ENCODE peak calls at places on chromosomes 13 and 19, in ten cellular contexts. One of them, this sample, is unnamed.

GRCh38 chr19:8575467-8575997 is 1.7 kb downstream of the MYO1F start:
- DNase-seq in right cardiac atrium: no peak
- DNase-seq in fibroblast of lung: peak; percentile 80
- DNase-seq in neuronal stem cell: no peak
- DNase-seq in HepG2: no peak
- DNase-seq in AG04450: no peak
- DNase-seq in effector memory CD4-positive, alpha-beta T cell: peak; percentile 47
- DNase-seq in thoracic aorta: no peak
- DNase-seq in GM12878: no peak
- DNase-seq in CD8-positive, alpha-beta T cell: peak; percentile 78
- DNase-seq in this sample: no peak

GRCh38 chr13:37914781-37915391 is 45.3 kb upstream of the TRPC4 start:
- DNase-seq in right cardiac atrium: no peak
- DNase-seq in fibroblast of lung: peak; percentile 26
- DNase-seq in neuronal stem cell: no peak
- DNase-seq in HepG2: no peak
- DNase-seq in AG04450: no peak
- DNase-seq in effector memory CD4-positive, alpha-beta T cell: no peak
- DNase-seq in thoracic aorta: no peak
- DNase-seq in GM12878: no peak
- DNase-seq in CD8-positive, alpha-beta T cell: no peak
- DNase-seq in this sample: no peak

GRCh38 chr19:1407662-1408299 is 395 bp downstream of the DAZAP1 start:
- DNase-seq in right cardiac atrium: peak; percentile 83
- DNase-seq in fibroblast of lung: no peak
- DNase-seq in neuronal stem cell: no peak
- DNase-seq in HepG2: no peak
- DNase-seq in AG04450: no peak
- DNase-seq in effector memory CD4-positive, alpha-beta T cell: peak; percentile 29
- DNase-seq in thoracic aorta: no peak
- DNase-seq in GM12878: no peak
- DNase-seq in CD8-positive, alpha-beta T cell: peak; percentile 69
- DNase-seq in this sample: no peak

GRCh38 chr13:111895896-111896821 is 170.8 kb upstream of the SOX1 start:
- DNase-seq in right cardiac atrium: no peak
- DNase-seq in fibroblast of lung: no peak
- DNase-seq in neuronal stem cell: no peak
- DNase-seq in HepG2: no peak
- DNase-seq in AG04450: no peak
- DNase-seq in effector memory CD4-positive, alpha-beta T cell: no peak
- DNase-seq in thoracic aorta: no peak
- DNase-seq in GM12878: no peak
- DNase-seq in CD8-positive, alpha-beta T cell: peak; percentile 35
- DNase-seq in this sample: no peak

GRCh38 chr13:70432276-70432805 is 324.1 kb upstream of the KLHL1 start:
- DNase-seq in right cardiac atrium: no peak
- DNase-seq in fibroblast of lung: no peak
- DNase-seq in neuronal stem cell: no peak
- DNase-seq in HepG2: no peak
- DNase-seq in AG04450: no peak
- DNase-seq in effector memory CD4-positive, alpha-beta T cell: no peak
- DNase-seq in thoracic aorta: no peak
- DNase-seq in GM12878: no peak
- DNase-seq in CD8-positive, alpha-beta T cell: no peak
- DNase-seq in this sample: no peak

GRCh38 chr19:6318772-6319171 is 14.6 kb downstream of the ACER1 start:
- DNase-seq in right cardiac atrium: no peak
- DNase-seq in fibroblast of lung: peak; percentile 41
- DNase-seq in neuronal stem cell: no peak
- DNase-seq in HepG2: no peak
- DNase-seq in AG04450: no peak
- DNase-seq in effector memory CD4-positive, alpha-beta T cell: no peak
- DNase-seq in thoracic aorta: no peak
- DNase-seq in GM12878: no peak
- DNase-seq in CD8-positive, alpha-beta T cell: no peak
- DNase-seq in this sample: no peak

GRCh38 chr19:872266-872951 is 12.9 kb downstream of the CFD start:
- DNase-seq in right cardiac atrium: peak; percentile 81
- DNase-seq in fibroblast of lung: peak; percentile 68
- DNase-seq in neuronal stem cell: no peak
- DNase-seq in HepG2: no peak
- DNase-seq in AG04450: no peak
- DNase-seq in effector memory CD4-positive, alpha-beta T cell: peak; percentile 79
- DNase-seq in thoracic aorta: no peak
- DNase-seq in GM12878: peak; percentile 36
- DNase-seq in CD8-positive, alpha-beta T cell: peak; percentile 89
- DNase-seq in this sample: no peak

GRCh38 chr19:38564981-38565685 is 52.6 kb downstream of the MAP4K1 start:
- DNase-seq in right cardiac atrium: peak; percentile 75
- DNase-seq in fibroblast of lung: peak; percentile 6
- DNase-seq in neuronal stem cell: no peak
- DNase-seq in HepG2: no peak
- DNase-seq in AG04450: no peak
- DNase-seq in effector memory CD4-positive, alpha-beta T cell: no peak
- DNase-seq in thoracic aorta: no peak
- DNase-seq in GM12878: no peak
- DNase-seq in CD8-positive, alpha-beta T cell: peak; percentile 60
- DNase-seq in this sample: peak; percentile 11

GRCh38 chr19:49073514-49074378 is 1.2 kb upstream of the KCNA7 start:
- DNase-seq in right cardiac atrium: no peak
- DNase-seq in fibroblast of lung: no peak
- DNase-seq in neuronal stem cell: no peak
- DNase-seq in HepG2: peak; percentile 32
- DNase-seq in AG04450: no peak
- DNase-seq in effector memory CD4-positive, alpha-beta T cell: no peak
- DNase-seq in thoracic aorta: no peak
- DNase-seq in GM12878: no peak
- DNase-seq in CD8-positive, alpha-beta T cell: no peak
- DNase-seq in this sample: no peak

GRCh38 chr13:105616313-105617075 is 919.0 kb downstream of the EFNB2 start:
- DNase-seq in right cardiac atrium: no peak
- DNase-seq in fibroblast of lung: peak; percentile 57
- DNase-seq in neuronal stem cell: no peak
- DNase-seq in HepG2: no peak
- DNase-seq in AG04450: no peak
- DNase-seq in effector memory CD4-positive, alpha-beta T cell: no peak
- DNase-seq in thoracic aorta: no peak
- DNase-seq in GM12878: no peak
- DNase-seq in CD8-positive, alpha-beta T cell: no peak
- DNase-seq in this sample: no peak

GRCh38 chr19:15672580-15673175 is at the start of gene CYP4F12:
- DNase-seq in right cardiac atrium: peak; percentile 96
- DNase-seq in fibroblast of lung: no peak
- DNase-seq in neuronal stem cell: no peak
- DNase-seq in HepG2: peak; percentile 76
- DNase-seq in AG04450: no peak
- DNase-seq in effector memory CD4-positive, alpha-beta T cell: no peak
- DNase-seq in thoracic aorta: no peak
- DNase-seq in GM12878: no peak
- DNase-seq in CD8-positive, alpha-beta T cell: peak; percentile 53
- DNase-seq in this sample: peak; percentile 45

GRCh38 chr19:15671237-15671636 is 1.6 kb upstream of the CYP4F12 start:
- DNase-seq in right cardiac atrium: no peak
- DNase-seq in fibroblast of lung: no peak
- DNase-seq in neuronal stem cell: no peak
- DNase-seq in HepG2: no peak
- DNase-seq in AG04450: no peak
- DNase-seq in effector memory CD4-positive, alpha-beta T cell: no peak
- DNase-seq in thoracic aorta: no peak
- DNase-seq in GM12878: no peak
- DNase-seq in CD8-positive, alpha-beta T cell: no peak
- DNase-seq in this sample: no peak

GRCh38 chr19:15673176-15673654 is 328 bp downstream of the CYP4F12 start:
- DNase-seq in right cardiac atrium: peak; percentile 69
- DNase-seq in fibroblast of lung: no peak
- DNase-seq in neuronal stem cell: no peak
- DNase-seq in HepG2: peak; percentile 90
- DNase-seq in AG04450: no peak
- DNase-seq in effector memory CD4-positive, alpha-beta T cell: no peak
- DNase-seq in thoracic aorta: no peak
- DNase-seq in GM12878: no peak
- DNase-seq in CD8-positive, alpha-beta T cell: no peak
- DNase-seq in this sample: no peak

GRCh38 chr19:15669440-15669839 is 3.4 kb upstream of the CYP4F12 start:
- DNase-seq in right cardiac atrium: no peak
- DNase-seq in fibroblast of lung: no peak
- DNase-seq in neuronal stem cell: no peak
- DNase-seq in HepG2: no peak
- DNase-seq in AG04450: no peak
- DNase-seq in effector memory CD4-positive, alpha-beta T cell: no peak
- DNase-seq in thoracic aorta: no peak
- DNase-seq in GM12878: no peak
- DNase-seq in CD8-positive, alpha-beta T cell: no peak
- DNase-seq in this sample: no peak

DNA sequence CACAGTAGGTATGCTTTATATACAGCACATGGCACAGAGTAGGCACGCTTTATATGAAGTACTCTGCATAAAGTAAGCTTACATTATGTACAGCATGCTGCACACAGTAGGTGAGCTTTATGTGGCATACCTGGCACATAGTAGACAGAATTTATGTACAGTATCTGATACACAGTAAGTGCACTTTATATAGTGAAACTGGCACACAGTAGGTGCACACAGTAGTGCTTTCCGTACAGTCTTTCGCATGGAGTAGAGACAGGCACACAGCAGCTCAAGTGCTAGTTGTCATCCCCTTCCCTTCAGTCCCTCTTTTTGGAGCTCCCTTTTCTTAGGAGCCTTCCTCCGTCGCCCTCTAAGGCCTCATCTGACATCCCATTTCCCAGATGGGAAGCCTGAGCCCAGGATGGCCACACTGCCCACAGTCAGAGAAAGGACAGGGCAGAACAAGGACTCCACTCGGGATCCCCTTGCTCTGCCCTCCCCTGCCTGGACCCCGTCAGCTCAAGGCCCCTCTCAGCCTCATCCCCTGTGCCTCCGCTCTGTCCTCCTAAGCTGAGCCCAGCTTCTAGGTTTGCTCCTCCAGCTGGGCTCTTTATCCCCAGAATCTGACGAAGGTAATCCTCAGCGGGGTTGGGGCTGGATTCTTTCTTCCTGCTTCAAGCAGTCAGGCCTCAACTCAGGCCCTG is 852 bp upstream of the CYP4F12 start:
- DNase-seq in right cardiac atrium: no peak
- DNase-seq in fibroblast of lung: no peak
- DNase-seq in neuronal stem cell: no peak
- DNase-seq in HepG2: no peak
- DNase-seq in AG04450: no peak
- DNase-seq in effector memory CD4-positive, alpha-beta T cell: no peak
- DNase-seq in thoracic aorta: no peak
- DNase-seq in GM12878: no peak
- DNase-seq in CD8-positive, alpha-beta T cell: no peak
- DNase-seq in this sample: no peak
- H3K27ac ChIP-seq in right cardiac atrium: peak overlapping the region; percentile 57
- H3K27ac ChIP-seq in fibroblast of lung: no peak overlapping the region
- H3K27ac ChIP-seq in neuronal stem cell: no peak overlapping the region
- H3K27ac ChIP-seq in HepG2: peak overlapping the region; percentile 92
- H3K27ac ChIP-seq in AG04450: no peak overlapping the region
- H3K27ac ChIP-seq in effector memory CD4-positive, alpha-beta T cell: peak overlapping the region; percentile 8
- H3K27ac ChIP-seq in thoracic aorta: no peak overlapping the region
- H3K27ac ChIP-seq in GM12878: no peak overlapping the region
- H3K27ac ChIP-seq in CD8-positive, alpha-beta T cell: no peak overlapping the region
- H3K27ac ChIP-seq in this sample: no peak overlapping the region

DNA sequence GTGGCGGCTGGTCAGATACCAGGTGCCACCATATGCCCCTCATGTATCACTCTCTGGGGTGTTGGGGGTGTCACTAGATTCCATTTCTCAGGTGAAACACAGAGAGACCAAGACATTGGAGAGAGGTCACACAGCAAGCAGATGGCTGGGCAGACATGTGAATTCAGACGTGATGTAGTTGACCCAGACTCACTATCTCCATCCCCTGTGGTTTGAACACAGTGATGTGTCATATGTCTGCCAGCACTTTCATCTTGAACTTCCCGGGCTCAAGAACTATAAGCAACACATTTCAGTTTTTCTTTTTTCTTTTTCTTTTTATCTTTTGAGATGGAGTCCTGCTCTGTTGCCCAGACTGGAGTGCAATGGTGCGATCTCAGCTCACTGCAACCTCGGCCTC is 16.1 kb upstream of the UPF1 start:
- DNase-seq in right cardiac atrium: no peak
- DNase-seq in fibroblast of lung: no peak
- DNase-seq in neuronal stem cell: no peak
- DNase-seq in HepG2: no peak
- DNase-seq in AG04450: no peak
- DNase-seq in effector memory CD4-positive, alpha-beta T cell: no peak
- DNase-seq in thoracic aorta: no peak
- DNase-seq in GM12878: no peak
- DNase-seq in CD8-positive, alpha-beta T cell: no peak
- DNase-seq in this sample: no peak
- H3K27ac ChIP-seq in right cardiac atrium: no peak overlapping the region
- H3K27ac ChIP-seq in fibroblast of lung: no peak overlapping the region
- H3K27ac ChIP-seq in neuronal stem cell: no peak overlapping the region
- H3K27ac ChIP-seq in HepG2: no peak overlapping the region
- H3K27ac ChIP-seq in AG04450: no peak overlapping the region
- H3K27ac ChIP-seq in effector memory CD4-positive, alpha-beta T cell: no peak overlapping the region
- H3K27ac ChIP-seq in thoracic aorta: no peak overlapping the region
- H3K27ac ChIP-seq in GM12878: no peak overlapping the region
- H3K27ac ChIP-seq in CD8-positive, alpha-beta T cell: no peak overlapping the region
- H3K27ac ChIP-seq in this sample: no peak overlapping the region

DNA sequence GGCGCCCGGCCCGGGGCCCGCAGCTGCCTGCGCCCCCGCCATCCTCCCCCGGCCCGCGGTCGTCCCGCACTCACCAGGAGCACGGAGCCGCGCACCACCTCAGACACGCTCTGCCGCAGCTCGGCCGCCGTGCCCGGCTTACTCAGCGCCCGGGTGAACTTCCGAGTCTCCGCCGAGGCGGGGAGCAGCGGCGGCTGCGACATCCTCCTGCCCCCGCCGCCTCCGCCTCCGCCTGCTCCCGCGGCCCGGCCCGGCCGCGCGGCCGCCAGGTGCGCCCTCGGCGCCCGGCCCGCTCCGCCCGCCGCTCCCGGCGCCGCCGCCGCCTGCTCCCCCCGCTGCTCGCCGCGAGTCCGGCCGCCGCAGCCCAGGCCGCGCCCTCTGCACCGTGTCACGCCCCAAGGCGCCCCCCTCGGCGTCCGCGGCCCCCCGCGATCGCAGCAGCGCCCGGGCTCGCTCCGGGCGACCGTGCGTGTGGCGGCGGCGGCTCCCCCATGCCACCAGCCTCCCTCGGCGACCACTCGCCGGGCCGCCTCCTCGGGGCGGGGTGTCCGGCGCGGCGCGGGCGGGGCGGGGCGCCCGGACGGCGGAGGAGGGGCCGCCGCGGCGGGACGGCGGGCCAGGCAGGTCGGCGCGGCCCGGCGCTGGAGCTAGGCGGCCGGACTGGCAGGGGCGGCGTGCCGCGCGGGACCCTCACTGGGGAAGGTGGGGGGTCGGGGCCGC is 108.4 kb upstream of the DOCK9 start:
- DNase-seq in right cardiac atrium: peak; percentile 82
- DNase-seq in fibroblast of lung: peak; percentile 65
- DNase-seq in neuronal stem cell: peak; percentile 51
- DNase-seq in HepG2: no peak
- DNase-seq in AG04450: no peak
- DNase-seq in effector memory CD4-positive, alpha-beta T cell: peak; percentile 57
- DNase-seq in thoracic aorta: no peak
- DNase-seq in GM12878: no peak
- DNase-seq in CD8-positive, alpha-beta T cell: peak; percentile 83
- DNase-seq in this sample: peak; percentile 61
- H3K27ac ChIP-seq in right cardiac atrium: peak overlapping the region; percentile 79
- H3K27ac ChIP-seq in fibroblast of lung: peak overlapping the region; percentile 30
- H3K27ac ChIP-seq in neuronal stem cell: no peak overlapping the region
- H3K27ac ChIP-seq in HepG2: no peak overlapping the region
- H3K27ac ChIP-seq in AG04450: no peak overlapping the region
- H3K27ac ChIP-seq in effector memory CD4-positive, alpha-beta T cell: peak overlapping the region; percentile 96
- H3K27ac ChIP-seq in thoracic aorta: peak overlapping the region; percentile 90
- H3K27ac ChIP-seq in GM12878: no peak overlapping the region
- H3K27ac ChIP-seq in CD8-positive, alpha-beta T cell: peak overlapping the region; percentile 93
- H3K27ac ChIP-seq in this sample: peak overlapping the region; percentile 90

GRCh38 chr19:50830266-50831025 is 2.9 kb downstream of the KLK15 start:
- DNase-seq in right cardiac atrium: no peak
- DNase-seq in fibroblast of lung: no peak
- DNase-seq in neuronal stem cell: no peak
- DNase-seq in HepG2: no peak
- DNase-seq in AG04450: no peak
- DNase-seq in effector memory CD4-positive, alpha-beta T cell: no peak
- DNase-seq in thoracic aorta: no peak
- DNase-seq in GM12878: no peak
- DNase-seq in CD8-positive, alpha-beta T cell: no peak
- DNase-seq in this sample: no peak
- H3K27ac ChIP-seq in right cardiac atrium: no peak overlapping the region
- H3K27ac ChIP-seq in fibroblast of lung: no peak overlapping the region
- H3K27ac ChIP-seq in neuronal stem cell: no peak overlapping the region
- H3K27ac ChIP-seq in HepG2: no peak overlapping the region
- H3K27ac ChIP-seq in AG04450: no peak overlapping the region
- H3K27ac ChIP-seq in effector memory CD4-positive, alpha-beta T cell: no peak overlapping the region
- H3K27ac ChIP-seq in thoracic aorta: no peak overlapping the region
- H3K27ac ChIP-seq in GM12878: no peak overlapping the region
- H3K27ac ChIP-seq in CD8-positive, alpha-beta T cell: no peak overlapping the region
- H3K27ac ChIP-seq in this sample: no peak overlapping the region